ENCODE peak calls at places on chromosomes 16 and 17, in four cellular contexts. U is body of pancreas; I is A549; T is CD8-positive, alpha-beta T cell. N is an unnamed sample.

GRCh38 chr17:83170571-83171260 is 91.3 kb downstream of the METRNL start:
- DNase-seq in U (peak), I (no peak), T (no peak), N (no peak)

GRCh38 chr17:83194189-83194565 is 114.8 kb downstream of the METRNL start:
- DNase-seq in U (no peak), I (no peak), T (no peak), N (no peak)

GRCh38 chr17:59727817-59728533 is 20.5 kb downstream of the VMP1 start:
- DNase-seq in U (no peak), I (no peak), T (no peak), N (no peak)

GRCh38 chr17:1362964-1363363 is 37.1 kb downstream of the YWHAE start:
- DNase-seq in U (no peak), I (no peak), T (no peak), N (no peak)

GRCh38 chr17:79664925-79665738 is 54.3 kb upstream of the RBFOX3 start:
- DNase-seq in U (peak), I (no peak), T (no peak), N (no peak)

GRCh38 chr17:68355093-68355492 is 63.8 kb downstream of the ARSG start:
- DNase-seq in U (no peak), I (no peak), T (no peak), N (no peak)

GRCh38 chr17:56297142-56297541 is 143.9 kb downstream of the ANKFN1 start:
- DNase-seq in U (no peak), I (no peak), T (no peak), N (no peak)

GRCh38 chr17:21140911-21141310 is 14.1 kb downstream of the DHRS7B start:
- DNase-seq in U (no peak), I (no peak), T (no peak), N (no peak)

GRCh38 chr17:57599271-57600045 is 145.6 kb downstream of the CCDC182 start:
- DNase-seq in U (no peak), I (no peak), T (peak), N (no peak)

GRCh38 chr17:40810505-40810904 is 10.7 kb upstream of the KRT28 start:
- DNase-seq in U (no peak), I (peak), T (no peak), N (no peak)

GRCh38 chr17:40530988-40531971 is 29.9 kb upstream of the TNS4 start:
- DNase-seq in U (no peak), I (no peak), T (peak), N (no peak)

GRCh38 chr16:28876973-28877641 is 1.2 kb upstream of the ATP2A1 start:
- DNase-seq in U (no peak), I (no peak), T (no peak), N (no peak)

GRCh38 chr16:19143241-19143640 is 24.8 kb upstream of the SYT17 start:
- DNase-seq in U (no peak), I (no peak), T (no peak), N (no peak)

GRCh38 chr17:19992803-19993713 is 15.4 kb upstream of the AKAP10 start:
- DNase-seq in U (peak), I (peak), T (peak), N (peak)

GRCh38 chr17:48352630-48353029 is 77.4 kb downstream of the SKAP1 start:
- DNase-seq in U (no peak), I (no peak), T (no peak), N (no peak)

GRCh38 chr16:1535391-1536291 is 2.2 kb downstream of the TMEM204 start:
- DNase-seq in U (no peak), I (no peak), T (no peak), N (no peak)

GRCh38 chr16:1537763-1538289 is 4.4 kb downstream of the TMEM204 start:
- DNase-seq in U (no peak), I (no peak), T (no peak), N (no peak)

GRCh38 chr16:1538804-1539520 is 5.5 kb downstream of the TMEM204 start:
- DNase-seq in U (no peak), I (no peak), T (no peak), N (no peak)

GRCh38 chr16:1536601-1537000 is 3.1 kb downstream of the TMEM204 start:
- DNase-seq in U (no peak), I (no peak), T (no peak), N (no peak)

DNA sequence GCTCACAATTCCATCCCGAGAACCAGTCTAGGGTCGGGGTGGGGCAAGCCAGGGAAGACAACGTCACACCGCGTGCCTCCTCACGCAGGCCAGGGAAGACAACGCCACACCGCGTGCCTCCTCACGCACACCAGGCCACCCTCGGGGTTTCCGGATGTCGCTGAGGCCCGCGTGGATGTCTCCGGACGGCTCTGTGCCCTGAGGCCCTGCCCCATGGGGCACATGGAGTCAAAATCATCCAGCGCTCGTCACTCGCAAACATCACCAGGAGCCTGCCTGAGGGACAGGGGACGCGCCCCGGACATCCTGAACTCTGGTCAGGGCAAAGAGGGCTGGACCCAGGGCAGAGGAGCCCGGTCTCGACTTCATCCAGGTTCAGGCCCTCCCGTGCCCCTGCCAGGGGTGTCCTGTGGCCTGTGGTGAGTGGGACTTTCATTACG is 3.7 kb downstream of the TMEM204 start:
- DNase-seq in U (no peak), I (no peak), T (no peak), N (no peak)
- H3K27ac ChIP-seq in U (no peak), I (no peak), T (peak), N (no peak)

DNA sequence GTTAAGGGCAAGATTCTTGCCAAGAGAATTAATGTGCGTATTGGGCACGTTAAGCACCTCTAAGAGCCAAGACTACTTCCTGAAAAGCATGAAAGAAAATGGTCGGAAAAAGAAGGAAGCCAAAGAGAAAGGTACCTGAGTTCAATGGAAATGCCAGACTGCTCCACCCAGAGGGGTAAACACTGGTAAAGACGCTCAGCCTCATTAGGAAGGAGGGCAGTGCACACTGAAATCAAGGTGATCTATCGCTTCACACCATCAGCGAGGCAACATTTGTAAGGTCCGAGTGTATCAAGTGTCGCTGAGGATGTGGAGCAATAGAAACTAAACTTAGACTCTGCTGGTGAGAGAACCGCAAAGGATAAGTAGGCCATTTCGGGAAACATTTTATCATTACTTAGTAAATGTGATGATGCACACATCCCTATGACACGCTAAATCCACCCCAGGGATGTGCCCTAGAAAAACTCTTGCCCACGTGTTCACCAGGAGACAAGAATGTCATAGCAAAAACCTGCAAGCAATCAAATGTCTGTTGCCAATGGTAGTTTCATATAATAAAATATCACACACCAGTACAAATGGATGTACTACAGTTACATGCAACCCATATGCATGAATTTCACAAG is 23.5 kb downstream of the CNTROB start:
- DNase-seq in U (no peak), I (no peak), T (no peak), N (peak)
- H3K27ac ChIP-seq in U (no peak), I (no peak), T (no peak), N (no peak)

GRCh38 chr17:81641825-81642489 is 5.0 kb downstream of the TSPAN10 start:
- DNase-seq in U (no peak), I (peak), T (no peak), N (no peak)
- H3K27ac ChIP-seq in U (no peak), I (peak), T (no peak), N (no peak)

DNA sequence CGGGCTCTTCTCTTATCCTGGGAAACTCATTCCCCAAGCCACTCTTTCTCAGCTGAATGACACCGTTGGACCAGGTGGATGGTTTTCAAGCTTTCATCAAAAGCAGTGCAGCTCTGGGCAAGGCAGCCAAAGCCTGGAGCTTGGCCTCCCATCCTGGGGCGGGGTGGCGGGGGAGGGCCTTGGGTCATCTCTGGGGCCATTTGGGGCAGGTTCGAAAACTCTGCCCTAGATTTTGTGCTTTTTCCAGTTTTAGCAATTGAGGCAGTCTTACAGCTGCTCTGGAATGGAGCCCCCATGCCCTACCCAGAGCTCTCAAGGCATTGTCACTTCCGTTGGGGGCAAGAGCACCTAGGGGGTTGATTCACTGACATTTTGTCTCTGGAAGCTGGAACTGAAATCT is 9.1 kb downstream of the MPRIP start:
- DNase-seq in U (peak), I (no peak), T (no peak), N (no peak)
- H3K27ac ChIP-seq in U (peak), I (peak), T (no peak), N (no peak)

GRCh38 chr16:73092236-73092781 is 44.4 kb upstream of the ZFHX3 start:
- DNase-seq in U (no peak), I (no peak), T (no peak), N (no peak)

GRCh38 chr16:73095142-73095791 is 47.3 kb upstream of the ZFHX3 start:
- DNase-seq in U (no peak), I (no peak), T (no peak), N (no peak)

GRCh38 chr16:73093146-73094144 is 45.5 kb upstream of the ZFHX3 start:
- DNase-seq in U (no peak), I (no peak), T (no peak), N (no peak)

GRCh38 chr16:73095885-73096341 is 48.0 kb upstream of the ZFHX3 start:
- DNase-seq in U (no peak), I (no peak), T (no peak), N (no peak)

GRCh38 chr16:73094371-73094770 is 46.4 kb upstream of the ZFHX3 start:
- DNase-seq in U (no peak), I (no peak), T (no peak), N (no peak)
- H3K27ac ChIP-seq in U (no peak), I (peak), T (no peak), N (no peak)

DNA sequence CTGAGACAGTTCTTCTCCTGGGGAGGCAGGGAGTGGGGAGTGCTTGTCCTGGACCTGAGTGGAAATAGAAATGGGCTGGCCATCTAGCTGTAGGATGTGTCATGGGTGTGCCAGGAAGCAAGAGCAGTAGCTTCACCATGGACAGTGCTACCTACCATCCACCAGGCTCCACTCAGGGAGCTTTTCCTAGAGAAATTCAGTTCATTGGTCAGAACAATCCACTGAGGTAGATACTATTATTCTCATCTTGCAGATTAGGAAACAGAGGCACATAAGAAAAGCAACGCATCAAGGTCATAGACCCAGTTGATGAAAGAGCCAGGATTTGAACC is 372.0 kb downstream of the SLC39A11 start:
- DNase-seq in U (no peak), I (no peak), T (no peak), N (no peak)
- H3K27ac ChIP-seq in U (no peak), I (peak), T (no peak), N (no peak)

GRCh38 chr17:46977348-46977747 is 1.7 kb downstream of the RPRML start:
- DNase-seq in U (peak), I (peak), T (no peak), N (no peak)

GRCh38 chr17:46976626-46977270 is 2.3 kb downstream of the RPRML start:
- DNase-seq in U (no peak), I (no peak), T (no peak), N (no peak)

GRCh38 chr17:46978489-46979022 is 497 bp downstream of the RPRML start:
- DNase-seq in U (no peak), I (no peak), T (no peak), N (no peak)

GRCh38 chr17:46977750-46978488 is 1.1 kb downstream of the RPRML start:
- DNase-seq in U (no peak), I (no peak), T (no peak), N (no peak)

DNA sequence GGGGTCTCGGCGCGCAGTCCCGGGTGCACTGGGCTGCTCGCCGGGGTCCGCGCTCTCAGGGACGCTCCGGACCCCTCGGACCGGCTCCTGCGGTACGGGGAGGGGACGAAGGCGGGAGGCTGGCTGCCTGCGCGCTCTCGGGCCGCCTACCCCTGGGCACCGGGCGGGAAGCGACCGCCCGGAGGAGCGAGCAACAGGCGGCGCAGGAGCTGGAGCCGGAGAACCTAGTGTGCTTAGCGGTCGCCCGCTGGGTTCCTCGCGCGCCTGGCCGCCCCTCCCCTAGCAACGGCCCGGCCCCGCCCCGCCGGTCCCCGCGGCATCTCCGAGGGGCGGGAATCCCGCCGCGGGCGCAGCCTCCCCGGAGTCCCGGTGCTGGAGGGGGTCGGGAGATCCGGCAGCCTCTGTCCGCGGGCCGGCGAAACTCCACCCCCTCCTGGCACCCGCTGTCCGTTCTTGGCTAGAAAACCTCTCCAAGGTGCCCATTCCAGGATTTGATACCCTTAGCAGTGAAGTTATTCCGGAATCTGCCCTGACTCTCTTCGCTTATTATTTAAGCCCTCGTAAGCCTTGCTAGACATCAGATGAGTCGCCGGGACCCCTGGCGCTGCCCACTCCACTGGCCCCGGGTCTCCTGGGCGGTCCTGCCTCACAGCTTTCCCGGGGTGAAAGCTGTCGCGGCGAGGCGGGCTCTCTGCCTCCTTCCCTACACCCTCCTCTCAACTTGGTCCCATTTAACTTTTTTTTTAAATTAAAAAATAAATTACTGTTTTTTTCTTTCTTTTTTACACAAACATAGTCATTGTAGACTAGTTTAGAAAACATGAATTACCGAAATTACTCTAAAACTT is at the start of gene RPRML:
- DNase-seq in U (peak), I (peak), T (no peak), N (no peak)
- H3K27ac ChIP-seq in U (no peak), I (peak), T (no peak), N (peak)

GRCh38 chr17:72569193-72569946 is 448.6 kb downstream of the SOX9 start:
- DNase-seq in U (peak), I (no peak), T (no peak), N (no peak)
- H3K27ac ChIP-seq in U (peak), I (no peak), T (no peak), N (no peak)

GRCh38 chr16:31204871-31205666 is 2.5 kb upstream of the PYCARD start:
- DNase-seq in U (no peak), I (no peak), T (no peak), N (no peak)

GRCh38 chr16:31201511-31202401 is 804 bp downstream of the PYCARD start:
- DNase-seq in U (peak), I (no peak), T (no peak), N (no peak)

GRCh38 chr16:31200821-31201510 is 1.6 kb downstream of the PYCARD start:
- DNase-seq in U (no peak), I (no peak), T (peak), N (no peak)

GRCh38 chr16:31199430-31200041 is 3.0 kb downstream of the PYCARD start:
- DNase-seq in U (no peak), I (no peak), T (no peak), N (no peak)

DNA sequence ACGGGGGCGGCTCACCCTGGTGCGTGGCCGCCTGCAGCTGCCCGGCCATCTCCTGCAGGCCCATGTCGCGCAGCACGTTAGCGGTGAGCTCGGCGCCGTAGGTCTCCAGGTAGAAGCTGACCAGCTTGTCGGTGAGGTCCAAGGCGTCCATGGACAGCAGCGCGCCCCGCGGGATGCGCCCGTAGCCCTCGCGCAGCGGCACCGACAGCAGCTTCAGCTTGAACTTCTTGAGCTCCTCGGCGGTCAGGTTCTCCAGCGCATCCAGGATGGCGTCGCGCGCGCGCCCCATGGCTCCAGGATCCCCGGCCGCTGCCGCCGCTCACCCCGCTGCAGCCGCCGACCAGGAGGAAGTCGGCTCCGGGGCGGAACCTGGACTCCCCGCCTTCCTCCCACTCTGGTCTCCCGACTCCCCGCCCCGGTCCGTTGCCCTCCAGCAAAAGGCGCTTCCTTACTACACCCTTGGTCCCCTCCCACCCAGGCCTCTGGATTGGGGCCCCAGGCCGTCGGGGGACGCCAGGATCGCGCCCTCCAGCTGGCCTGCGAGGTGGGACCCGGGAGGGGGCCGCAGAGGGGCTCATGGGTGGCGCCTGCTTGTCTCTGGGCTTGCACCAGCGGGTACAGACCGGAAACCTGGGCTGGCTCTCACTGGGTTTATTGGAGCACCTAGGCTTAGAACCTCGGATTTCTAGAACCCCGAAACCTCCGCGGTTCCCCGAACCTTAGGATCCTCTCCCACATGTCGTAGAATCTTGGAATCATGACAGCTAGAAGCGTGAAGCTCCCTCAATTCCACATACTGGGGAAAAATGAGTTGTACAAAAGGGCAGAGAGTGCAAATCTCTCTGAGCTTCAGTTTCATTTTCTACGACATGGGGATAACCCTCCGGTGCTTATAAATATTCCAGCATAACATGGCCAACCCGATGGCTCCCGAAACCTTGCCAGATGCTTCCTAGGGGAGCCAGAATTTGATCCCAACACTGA is at the start of gene PYCARD:
- DNase-seq in U (peak), I (no peak), T (no peak), N (no peak)
- H3K27ac ChIP-seq in U (peak), I (peak), T (peak), N (no peak)